ENCODE peak calls at places on chromosomes 13 and 19, in five cellular contexts. V is SK-N-SH, O is astrocyte of the cerebellum, D is AG04450, G is AG09309. M is an unnamed sample.

GRCh38 chr13:112687836-112688559 is 1.8 kb upstream of the ATP11A start:
- DNase-seq in O (no peak), G (no peak), D (no peak), V (no peak), M (no peak)

GRCh38 chr13:37209621-37210020 is 104.2 kb upstream of the CSNK1A1L start:
- DNase-seq in O (no peak), D (no peak), V (no peak), G (no peak), M (peak)

GRCh38 chr13:72127031-72127430 is 260.0 kb upstream of the DACH1 start:
- DNase-seq in O (no peak), D (no peak), V (no peak), G (no peak), M (no peak)

GRCh38 chr19:35135389-35135909 is 590 bp upstream of the LGI4 start:
- DNase-seq in D (no peak), V (peak), O (peak), G (no peak), M (peak)

GRCh38 chr13:21638319-21639282 is 32.3 kb upstream of the FGF9 start:
- DNase-seq in D (no peak), O (no peak), V (peak), G (no peak), M (peak)

GRCh38 chr19:41624515-41624914 is 2.4 kb downstream of the CEACAM4 start:
- DNase-seq in D (no peak), G (no peak), O (no peak), V (no peak), M (no peak)

GRCh38 chr13:39450176-39450575 is 152.8 kb downstream of the LHFPL6 start:
- DNase-seq in G (no peak), O (no peak), V (no peak), D (no peak), M (no peak)

GRCh38 chr13:94858856-94859811 is 146.8 kb upstream of the SOX21 start:
- DNase-seq in O (peak), V (no peak), G (no peak), D (no peak), M (peak)

GRCh38 chr13:71218960-71219359 is 648.0 kb downstream of the DACH1 start:
- DNase-seq in G (no peak), O (no peak), V (peak), D (no peak), M (no peak)

GRCh38 chr13:67549331-67549730 is 319.2 kb upstream of the PCDH9 start:
- DNase-seq in V (no peak), G (no peak), O (peak), D (peak), M (peak)

GRCh38 chr13:42116225-42116624 is 67.8 kb downstream of the DGKH start:
- DNase-seq in O (no peak), G (no peak), V (no peak), D (no peak), M (peak)

GRCh38 chr19:8184274-8184673 is 24.9 kb upstream of the CERS4 start:
- DNase-seq in D (no peak), G (no peak), O (no peak), V (no peak), M (no peak)

GRCh38 chr13:111387026-111387871 is 66.8 kb downstream of the TEX29 start:
- DNase-seq in G (no peak), O (no peak), V (no peak), D (no peak), M (no peak)

GRCh38 chr13:26254583-26255102 is 714 bp downstream of the CDK8 start:
- DNase-seq in D (no peak), O (no peak), G (no peak), V (peak), M (peak)

GRCh38 chr19:11446652-11447301 is 11.3 kb downstream of the PRKCSH start:
- DNase-seq in V (peak), O (no peak), D (no peak), G (no peak), M (peak)

GRCh38 chr13:80010846-80011245 is 330.1 kb downstream of the SPRY2 start:
- DNase-seq in G (no peak), D (no peak), O (no peak), V (no peak), M (no peak)

GRCh38 chr13:34164585-34164984 is 346.6 kb downstream of the RFC3 start:
- DNase-seq in D (no peak), G (no peak), O (no peak), V (no peak), M (no peak)

GRCh38 chr13:45838171-45838745 is 13.3 kb downstream of the SIAH3 start:
- DNase-seq in D (no peak), V (peak), G (no peak), O (no peak), M (no peak)

GRCh38 chr13:26941345-26942174 is 181.0 kb upstream of the GPR12 start:
- DNase-seq in O (no peak), G (no peak), D (peak), V (no peak), M (peak)

GRCh38 chr19:10416380-10417257 is 3.7 kb upstream of the PDE4A start:
- DNase-seq in D (peak), O (peak), V (peak), G (no peak), M (peak)

GRCh38 chr13:106110241-106110855 is 425.1 kb downstream of the EFNB2 start:
- DNase-seq in G (no peak), V (no peak), D (no peak), O (no peak), M (no peak)

GRCh38 chr13:24863748-24864540 is 100.0 kb downstream of the RNF17 start:
- DNase-seq in G (no peak), D (no peak), O (no peak), V (no peak), M (no peak)

GRCh38 chr13:79749985-79750551 is 269.1 kb downstream of the NDFIP2 start:
- DNase-seq in D (peak), O (peak), V (no peak), G (peak), M (peak)

GRCh38 chr19:47507031-47507430 is 7.8 kb downstream of the NAPA start:
- DNase-seq in D (no peak), G (no peak), O (no peak), V (no peak), M (no peak)

GRCh38 chr19:34974631-34975030 is 10.6 kb upstream of the ZNF792 start:
- DNase-seq in V (no peak), O (no peak), D (no peak), G (no peak), M (peak)

GRCh38 chr19:53041366-53041765 is 3.2 kb upstream of the ERVV-2 start:
- DNase-seq in V (no peak), D (no peak), O (no peak), G (no peak), M (no peak)

GRCh38 chr13:84191199-84191598 is 308.9 kb upstream of the SLITRK1 start:
- DNase-seq in V (no peak), D (no peak), G (no peak), O (no peak), M (no peak)

GRCh38 chr13:77544365-77544764 is 8.9 kb downstream of the SCEL start:
- DNase-seq in V (peak), O (peak), D (no peak), G (no peak), M (peak)

GRCh38 chr19:45470147-45471081 is 2.6 kb downstream of the FOSB start:
- DNase-seq in V (no peak), D (no peak), O (no peak), G (peak), M (peak)

GRCh38 chr19:55095260-55096060 is 19.8 kb downstream of the EPS8L1 start:
- DNase-seq in D (no peak), V (no peak), G (no peak), O (no peak), M (no peak)

GRCh38 chr13:78960881-78961280 is 301.9 kb upstream of the OBI1 start:
- DNase-seq in G (no peak), D (no peak), O (no peak), V (no peak), M (no peak)

GRCh38 chr13:29582171-29582570 is 13.3 kb downstream of the SLC7A1 start:
- DNase-seq in D (no peak), O (no peak), G (no peak), V (no peak), M (no peak)

GRCh38 chr13:89584058-89584457 is 1763.4 kb upstream of the MIR17HG start:
- DNase-seq in G (no peak), V (peak), D (no peak), O (peak), M (no peak)

GRCh38 chr13:71879129-71879535 is 12.1 kb upstream of the DACH1 start:
- DNase-seq in O (no peak), G (no peak), V (peak), D (no peak), M (no peak)

GRCh38 chr19:40561947-40562346 is 14.7 kb upstream of the SHKBP1 start:
- DNase-seq in D (no peak), O (no peak), G (no peak), V (no peak), M (no peak)

GRCh38 chr13:77429320-77430142 is 102.6 kb upstream of the MYCBP2 start:
- DNase-seq in V (no peak), D (no peak), G (peak), O (peak), M (peak)

GRCh38 chr13:70023506-70023905 is 84.1 kb upstream of the ATXN8OS start:
- DNase-seq in O (no peak), V (no peak), G (no peak), D (no peak), M (no peak)

GRCh38 chr19:13112555-13112954 is 4.0 kb downstream of the TRMT1 start:
- DNase-seq in O (no peak), D (no peak), G (no peak), V (no peak), M (no peak)

GRCh38 chr19:1650627-1651009 is 1.8 kb downstream of the TCF3 start:
- DNase-seq in V (peak), O (no peak), D (no peak), G (no peak), M (no peak)
- H3K4me3 ChIP-seq in V (peak), O (peak), D (peak), G (peak), M (peak)

DNA sequence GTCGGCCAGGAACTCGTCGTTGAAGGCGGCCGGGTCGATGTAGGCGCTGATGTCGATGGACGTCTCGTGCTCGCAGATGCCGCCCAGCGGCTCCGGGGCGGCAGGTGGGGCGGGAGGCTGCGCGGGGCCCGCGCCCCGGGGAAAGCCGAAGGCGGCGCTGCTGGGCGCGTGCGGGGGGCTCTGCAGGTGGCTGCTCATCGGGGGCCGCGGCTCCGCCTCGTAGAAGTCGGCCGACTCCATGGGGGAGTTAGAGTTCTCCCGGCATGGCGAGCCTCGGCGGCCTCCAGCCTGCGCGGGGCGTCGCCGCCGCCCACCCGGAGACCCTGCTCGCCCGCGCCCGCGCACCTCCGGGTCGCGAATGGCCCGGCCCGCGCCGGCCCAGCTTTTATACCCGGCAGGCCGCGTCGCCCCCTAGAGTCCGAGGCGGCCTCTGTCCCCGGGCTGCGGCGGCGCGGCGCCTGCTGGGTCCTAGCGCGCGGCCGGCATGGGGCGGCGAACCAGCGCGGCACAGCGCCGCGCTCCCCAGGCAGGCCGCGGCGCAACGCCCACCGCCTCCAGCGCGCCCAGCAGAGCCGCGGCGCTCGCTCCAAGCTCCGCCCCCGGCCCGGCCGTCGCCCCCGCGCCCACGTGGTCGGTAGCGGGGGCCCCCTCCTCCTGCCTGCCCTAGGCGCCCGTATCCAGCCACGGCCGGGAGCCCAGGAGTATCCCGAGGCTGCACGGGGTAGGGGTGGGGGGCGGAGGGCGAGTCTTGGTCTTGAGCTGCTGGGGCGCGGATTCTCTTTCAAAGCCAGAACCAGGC is at the start of gene CEBPA:
- DNase-seq in O (no peak), V (peak), G (no peak), D (peak), M (peak)
- TF ChIP-seq CTCF in O (peak), V (peak), G (peak), D (peak), M (no peak)

GRCh38 chr19:31132753-31133110 is 216.5 kb downstream of the TSHZ3 start:
- DNase-seq in V (no peak), O (no peak), G (no peak), D (no peak), M (no peak)
- H3K4me3 ChIP-seq in V (no peak), O (no peak), G (no peak), D (no peak), M (no peak)

GRCh38 chr13:52012512-52012836 is 276 bp downstream of the ALG11 start:
- DNase-seq in V (no peak), G (no peak), O (no peak), D (no peak), M (no peak)

GRCh38 chr13:52006491-52007245 is 4.6 kb downstream of the ATP7B start:
- DNase-seq in V (no peak), O (no peak), D (no peak), G (no peak), M (no peak)

GRCh38 chr13:52009985-52010384 is 1.3 kb downstream of the ATP7B start:
- DNase-seq in G (no peak), V (no peak), O (no peak), D (no peak), M (no peak)

GRCh38 chr13:52011690-52012511 is at the start of gene ALG11:
- DNase-seq in D (peak), G (peak), V (peak), O (peak), M (peak)

GRCh38 chr13:52010890-52011689 is at the start of gene ATP7B:
- DNase-seq in G (no peak), O (no peak), V (peak), D (no peak), M (no peak)
- TF ChIP-seq CTCF in G (peak), O (peak), V (peak), D (peak), M (peak)

M was measured in fibroblast of mammary gland.